ENCODE peak calls at places on chromosomes 3 and 15, in eight cellular contexts. M, N, W, E, U, Z, X and J are unnamed samples.

GRCh38 chr15:99994849-99995248 is 261.6 kb upstream of the LYSMD4 start:
- DNase-seq in M (no peak), N (no peak), W (no peak), E (no peak), U (peak), Z (no peak), X (no peak), J (no peak)

GRCh38 chr15:52678036-52678467 is 1.1 kb downstream of the ATOSA start:
- DNase-seq in M (peak), N (peak), W (peak), E (peak), U (peak), Z (peak), X (peak), J (peak)

GRCh38 chr3:183810643-183811594 is 14.5 kb downstream of the MAP6D1 start:
- DNase-seq in M (no peak), N (no peak), W (no peak), E (no peak), U (no peak), Z (no peak), X (no peak), J (no peak)

GRCh38 chr3:60669636-60670035 is 581.6 kb downstream of the FHIT start:
- DNase-seq in M (no peak), N (no peak), W (no peak), E (no peak), U (peak), Z (no peak), X (no peak), J (no peak)

GRCh38 chr3:23762214-23763039 is 43.3 kb upstream of the UBE2E1 start:
- DNase-seq in M (peak), N (no peak), W (no peak), E (no peak), U (no peak), Z (no peak), X (no peak), J (no peak)

GRCh38 chr3:124893526-124893925 is 6.4 kb upstream of the ITGB5 start:
- DNase-seq in M (no peak), N (no peak), W (no peak), E (no peak), U (no peak), Z (no peak), X (no peak), J (no peak)

GRCh38 chr3:179304605-179305004 is 18.2 kb upstream of the ZNF639 start:
- DNase-seq in M (no peak), N (no peak), W (peak), E (no peak), U (no peak), Z (no peak), X (no peak), J (no peak)

GRCh38 chr15:90780916-90781315 is 63.8 kb downstream of the BLM start:
- DNase-seq in M (no peak), N (no peak), W (no peak), E (no peak), U (no peak), Z (no peak), X (no peak), J (no peak)

GRCh38 chr3:157493627-157494550 is 9.3 kb downstream of the VEPH1 start:
- DNase-seq in M (peak), N (peak), W (peak), E (no peak), U (no peak), Z (peak), X (peak), J (no peak)

GRCh38 chr3:126347543-126348161 is 9.6 kb downstream of the KLF15 start:
- DNase-seq in M (no peak), N (no peak), W (no peak), E (peak), U (no peak), Z (no peak), X (no peak), J (no peak)

GRCh38 chr3:44318929-44319328 is 19.6 kb upstream of the TCAIM start:
- DNase-seq in M (no peak), N (no peak), W (no peak), E (no peak), U (peak), Z (no peak), X (no peak), J (peak)

GRCh38 chr3:96750094-96750767 is 64.2 kb upstream of the EPHA6 start:
- DNase-seq in M (no peak), N (no peak), W (no peak), E (no peak), U (no peak), Z (no peak), X (no peak), J (no peak)

GRCh38 chr15:64693134-64693533 is 82.3 kb downstream of the RBPMS2 start:
- DNase-seq in M (peak), N (no peak), W (peak), E (peak), U (no peak), Z (peak), X (peak), J (no peak)

GRCh38 chr3:181690769-181691168 is 21.0 kb upstream of the SOX2 start:
- DNase-seq in M (no peak), N (no peak), W (no peak), E (no peak), U (no peak), Z (no peak), X (no peak), J (no peak)

GRCh38 chr3:127857270-127857801 is 35.0 kb upstream of the MGLL start:
- DNase-seq in M (peak), N (no peak), W (no peak), E (no peak), U (no peak), Z (no peak), X (no peak), J (peak)

GRCh38 chr15:78662028-78662427 is 21.0 kb upstream of the CHRNB4 start:
- DNase-seq in M (no peak), N (no peak), W (no peak), E (no peak), U (no peak), Z (no peak), X (no peak), J (no peak)

GRCh38 chr3:30607032-30607833 is 832 bp downstream of the TGFBR2 start:
- DNase-seq in M (no peak), N (no peak), W (peak), E (peak), U (peak), Z (no peak), X (peak), J (no peak)

GRCh38 chr15:28975766-28976179 is 90.0 kb downstream of the APBA2 start:
- DNase-seq in M (peak), N (peak), W (peak), E (no peak), U (peak), Z (peak), X (peak), J (peak)

GRCh38 chr3:197151562-197151961 is 121.9 kb upstream of the MELTF start:
- DNase-seq in M (peak), N (peak), W (peak), E (peak), U (no peak), Z (peak), X (peak), J (peak)

GRCh38 chr15:100598655-100599054 is 3.3 kb downstream of the LINS1 start:
- DNase-seq in M (no peak), N (no peak), W (no peak), E (no peak), U (no peak), Z (no peak), X (no peak), J (no peak)

GRCh38 chr3:50660386-50660785 is 14.3 kb upstream of the DOCK3 start:
- DNase-seq in M (no peak), N (no peak), W (no peak), E (peak), U (no peak), Z (no peak), X (no peak), J (no peak)

GRCh38 chr15:65245096-65245849 is 34.0 kb upstream of the CILP start:
- DNase-seq in M (peak), N (no peak), W (peak), E (no peak), U (no peak), Z (peak), X (peak), J (no peak)

GRCh38 chr15:43516185-43516584 is 1.2 kb upstream of the MAP1A start:
- DNase-seq in M (peak), N (no peak), W (peak), E (no peak), U (no peak), Z (no peak), X (no peak), J (no peak)

GRCh38 chr3:152328841-152329240 is 60.1 kb downstream of the MBNL1 start:
- DNase-seq in M (peak), N (peak), W (peak), E (no peak), U (no peak), Z (peak), X (peak), J (no peak)

GRCh38 chr3:159845737-159846136 is 142.9 kb upstream of the IL12A start:
- DNase-seq in M (no peak), N (no peak), W (no peak), E (no peak), U (no peak), Z (no peak), X (no peak), J (no peak)

GRCh38 chr3:174035317-174035886 is 637.9 kb downstream of the NLGN1 start:
- DNase-seq in M (peak), N (no peak), W (no peak), E (no peak), U (no peak), Z (no peak), X (peak), J (no peak)

GRCh38 chr3:181687190-181687589 is 24.5 kb upstream of the SOX2 start:
- DNase-seq in M (no peak), N (no peak), W (no peak), E (no peak), U (no peak), Z (no peak), X (no peak), J (no peak)

GRCh38 chr15:68347392-68347791 is 69.8 kb downstream of the FEM1B start:
- DNase-seq in M (no peak), N (no peak), W (peak), E (no peak), U (no peak), Z (no peak), X (peak), J (peak)

GRCh38 chr3:55629432-55629831 is 142.3 kb upstream of the WNT5A start:
- DNase-seq in M (no peak), N (peak), W (no peak), E (peak), U (no peak), Z (no peak), X (peak), J (no peak)